ENCODE peak calls at places on chromosome X, in nine cellular contexts. V, O, R, B, H, M, W, L and X are unnamed samples.

GRCh38 chrX:115357316-115357715 is 67.8 kb downstream of the LUZP4 start:
- DNase-seq in O (no peak), L (no peak), W (no peak), M (no peak), H (no peak), V (peak), R (no peak), B (no peak), X (no peak)

GRCh38 chrX:130179170-130179569 is 7.4 kb downstream of the RAB33A start:
- DNase-seq in V (no peak), H (no peak), L (no peak), B (no peak), O (no peak), R (no peak), M (no peak), W (no peak), X (no peak)

GRCh38 chrX:50787099-50787498 is 26.9 kb downstream of the SHROOM4 start:
- DNase-seq in W (no peak), R (no peak), B (no peak), M (no peak), O (no peak), V (no peak), H (no peak), L (no peak), X (no peak)

GRCh38 chrX:110201799-110202198 is 116.1 kb downstream of the AMMECR1 start:
- DNase-seq in O (no peak), L (no peak), R (no peak), H (no peak), W (no peak), V (no peak), B (no peak), M (no peak), X (no peak)

GRCh38 chrX:11349661-11350337 is 56.6 kb downstream of the AMELX start:
- DNase-seq in M (no peak), O (no peak), B (no peak), L (no peak), R (no peak), H (no peak), W (no peak), V (no peak), X (no peak)

GRCh38 chrX:47502591-47503222 is 19.7 kb upstream of the ZNF41 start:
- DNase-seq in L (no peak), R (no peak), H (no peak), O (no peak), W (no peak), B (no peak), V (peak), M (no peak), X (no peak)

GRCh38 chrX:119325456-119325855 is 73.7 kb upstream of the SLC25A43 start:
- DNase-seq in H (no peak), L (no peak), B (no peak), V (no peak), M (no peak), O (no peak), R (no peak), W (no peak), X (no peak)

GRCh38 chrX:133444952-133445831 is 29.9 kb upstream of the GPC4 start:
- DNase-seq in W (no peak), L (no peak), M (no peak), V (no peak), R (no peak), H (peak), B (no peak), O (no peak), X (peak)

GRCh38 chrX:95536661-95537060 is 1148.0 kb upstream of the DIAPH2 start:
- DNase-seq in O (no peak), M (no peak), V (no peak), H (no peak), B (no peak), L (no peak), W (no peak), R (no peak), X (no peak)

GRCh38 chrX:151384807-151385206 is 12.2 kb upstream of the VMA21 start:
- DNase-seq in W (no peak), B (no peak), H (no peak), L (no peak), M (no peak), O (no peak), V (no peak), R (no peak), X (no peak)

GRCh38 chrX:13346646-13347045 is 26.8 kb upstream of the ATXN3L start:
- DNase-seq in V (no peak), H (no peak), B (no peak), W (no peak), R (no peak), O (no peak), M (no peak), L (no peak), X (no peak)
- TF ChIP-seq POLR2A in V (no peak), H (no peak), B (no peak), W (no peak), R (no peak), O (no peak), M (no peak), L (no peak), X (no peak)

DNA sequence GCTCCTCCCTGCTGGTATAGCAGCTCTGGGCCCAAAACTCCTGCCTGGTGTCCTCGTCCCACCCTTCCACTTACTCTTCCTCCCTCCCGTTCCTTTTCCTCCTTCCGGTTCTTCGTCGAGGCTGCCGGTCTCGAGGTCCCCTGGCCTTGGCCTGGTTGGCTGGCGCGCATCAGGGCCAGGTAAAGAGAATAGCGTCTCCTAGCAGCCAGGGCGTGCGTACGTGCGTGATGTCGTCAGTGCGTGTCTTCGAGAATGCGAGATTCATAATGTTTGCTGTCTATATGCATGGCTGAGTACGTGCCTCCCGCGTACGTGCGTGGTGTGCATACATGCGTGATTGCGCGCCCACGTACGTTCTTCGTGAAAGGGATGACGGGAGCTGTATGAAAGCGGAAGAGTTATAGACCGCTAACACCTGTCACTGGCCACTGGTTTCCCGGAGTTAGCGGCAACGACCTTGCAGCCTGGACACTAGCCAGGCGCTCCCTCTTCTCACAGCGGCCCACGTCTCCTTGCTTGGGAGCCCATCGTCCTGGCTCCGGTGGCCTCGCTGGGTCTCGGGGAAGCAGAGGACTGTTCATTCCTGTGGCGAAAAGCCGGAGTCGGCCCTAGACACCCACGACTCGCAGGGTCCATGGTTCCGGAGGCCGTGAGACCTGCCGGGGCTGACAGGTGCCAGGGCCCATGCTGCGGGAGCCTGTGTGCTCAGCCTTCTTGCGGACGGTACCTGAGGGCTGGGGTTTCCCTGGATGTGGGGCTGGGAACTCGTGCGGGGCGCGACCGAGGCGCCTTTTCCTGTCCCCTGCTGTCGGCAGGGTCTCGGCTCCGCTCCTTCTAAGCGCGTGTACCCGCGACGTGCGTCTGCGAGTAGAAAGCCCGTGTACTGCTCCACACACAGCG is at the start of gene EOLA1:
- DNase-seq in O (peak), M (peak), L (peak), V (peak), R (peak), W (peak), B (no peak), H (peak), X (peak)
- TF ChIP-seq POLR2A in O (no peak), M (peak), L (peak), V (peak), R (peak), W (no peak), B (peak), H (peak), X (peak)

DNA sequence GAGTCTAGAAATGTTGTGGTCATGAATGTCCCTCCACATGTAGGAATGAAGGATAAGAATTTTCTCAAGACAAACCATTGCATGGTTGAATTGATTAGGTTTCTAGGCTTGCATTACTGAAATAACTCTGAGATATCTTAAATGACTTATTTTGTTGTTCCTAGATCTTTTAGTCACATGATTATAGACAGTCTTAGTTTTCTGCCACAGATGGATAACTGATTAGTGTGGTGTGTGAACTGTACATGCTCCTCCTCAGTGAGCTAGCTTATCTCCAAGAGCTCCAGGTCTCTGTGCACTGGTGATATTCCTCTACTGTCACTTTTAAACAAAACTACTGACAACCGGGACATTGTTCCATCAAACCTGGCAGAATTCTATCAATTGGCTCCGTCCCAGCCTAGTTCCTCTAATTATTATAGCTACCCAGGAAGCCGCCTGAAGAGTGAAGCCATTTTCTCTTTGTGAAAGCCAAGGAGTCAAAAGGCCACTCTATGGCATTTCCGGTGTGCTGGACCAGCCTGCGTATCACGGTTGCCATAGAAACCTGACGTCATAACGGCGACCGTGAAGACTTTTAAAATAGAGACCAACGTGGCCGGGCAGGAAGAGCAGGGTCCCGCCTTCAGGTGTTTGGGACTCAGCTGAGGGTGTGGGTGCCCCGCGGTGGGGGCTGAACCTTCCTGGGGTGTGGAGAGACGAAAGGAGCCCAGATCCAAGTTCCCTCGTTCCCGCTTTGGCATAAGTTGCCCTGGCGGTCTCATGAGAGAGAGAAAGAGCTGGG is 28.1 kb downstream of the BEX3 start:
- DNase-seq in O (peak), M (peak), R (no peak), V (peak), B (peak), L (peak), W (peak), H (peak), X (peak)
- TF ChIP-seq POLR2A in O (no peak), M (no peak), R (no peak), V (peak), B (peak), L (no peak), W (no peak), H (peak), X (no peak)

GRCh38 chrX:10111364-10112148 is 45.2 kb upstream of the CLCN4 start:
- DNase-seq in H (no peak), M (peak), L (peak), B (no peak), R (peak), O (no peak), V (peak), W (no peak), X (no peak)
- TF ChIP-seq POLR2A in H (no peak), M (no peak), L (no peak), B (no peak), R (no peak), O (no peak), V (no peak), W (no peak), X (no peak)

DNA sequence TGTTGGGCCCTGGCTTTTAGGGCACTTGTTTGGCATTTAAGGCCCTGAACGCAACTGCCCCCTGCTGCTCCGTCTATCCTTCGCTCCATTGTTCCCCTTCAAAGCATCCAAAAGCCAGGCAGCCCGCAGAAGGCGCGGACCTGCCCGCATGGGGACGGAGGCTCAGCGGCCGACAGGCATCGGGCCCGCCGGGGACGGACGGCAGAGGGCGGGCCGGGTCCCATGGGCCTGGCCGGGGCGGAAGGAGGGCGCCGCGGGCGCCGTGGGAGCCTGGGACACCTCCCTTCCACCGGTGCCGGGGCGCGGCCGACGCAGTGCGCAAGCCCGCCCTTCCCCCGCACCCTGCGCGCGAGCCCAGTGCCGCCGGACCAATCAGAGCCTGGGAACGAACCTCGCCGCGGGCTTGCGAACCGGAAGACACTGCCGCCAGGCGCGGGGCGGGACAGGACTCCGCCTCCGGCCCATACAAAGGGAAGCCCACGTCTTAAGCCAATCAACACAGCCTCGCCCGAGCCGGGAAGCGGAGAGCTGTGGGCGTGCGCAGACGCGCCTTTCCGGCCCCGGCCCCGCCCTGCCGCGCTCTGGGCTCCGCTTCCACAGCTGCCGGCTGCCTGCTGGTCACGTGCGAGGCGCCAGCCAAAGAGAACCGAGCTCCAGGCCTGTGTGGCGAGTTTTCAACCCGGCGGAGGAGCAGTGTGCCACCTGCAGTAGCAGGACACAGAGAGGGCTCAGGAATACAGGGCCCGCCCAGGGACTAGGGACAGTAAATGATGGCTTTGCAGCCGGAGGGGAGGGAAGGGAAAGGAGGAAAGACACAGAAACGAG is 2.1 kb upstream of the ARHGAP4 start:
- DNase-seq in H (peak), L (peak), B (peak), R (peak), W (peak), O (peak), M (peak), V (peak), X (peak)
- TF ChIP-seq POLR2A in H (peak), L (peak), B (peak), R (peak), W (no peak), O (no peak), M (no peak), V (peak), X (peak)